ENCODE peak calls at places on chromosome 9, in ten cellular contexts. One of them, this sample, is unnamed.

GRCh38 chr9:137956688-137957385 is 79.3 kb downstream of the CACNA1B start:
- DNase-seq in AG08396: no peak
- DNase-seq in foreskin fibroblast: no peak
- DNase-seq in A549: peak
- DNase-seq in islet precursor cell: no peak
- DNase-seq in left ventricle myocardium inferior: no peak
- DNase-seq in WTC11: no peak
- DNase-seq in activated naive CD4-positive, alpha-beta T cell: no peak
- DNase-seq in RCC 7860: no peak
- DNase-seq in heart left ventricle: no peak
- DNase-seq in this sample: no peak

GRCh38 chr9:104915049-104915448 is 12.9 kb downstream of the ABCA1 start:
- DNase-seq in AG08396: no peak
- DNase-seq in foreskin fibroblast: no peak
- DNase-seq in A549: no peak
- DNase-seq in islet precursor cell: no peak
- DNase-seq in left ventricle myocardium inferior: peak
- DNase-seq in WTC11: no peak
- DNase-seq in activated naive CD4-positive, alpha-beta T cell: no peak
- DNase-seq in RCC 7860: no peak
- DNase-seq in heart left ventricle: peak
- DNase-seq in this sample: no peak

GRCh38 chr9:27019589-27019988 is 14.1 kb upstream of the LRRC19 start:
- DNase-seq in AG08396: no peak
- DNase-seq in foreskin fibroblast: peak
- DNase-seq in A549: peak
- DNase-seq in islet precursor cell: no peak
- DNase-seq in left ventricle myocardium inferior: no peak
- DNase-seq in WTC11: no peak
- DNase-seq in activated naive CD4-positive, alpha-beta T cell: no peak
- DNase-seq in RCC 7860: no peak
- DNase-seq in heart left ventricle: no peak
- DNase-seq in this sample: no peak

GRCh38 chr9:131503626-131504465 is 1.1 kb downstream of the POMT1 start:
- DNase-seq in AG08396: peak
- DNase-seq in foreskin fibroblast: peak
- DNase-seq in A549: peak
- DNase-seq in islet precursor cell: no peak
- DNase-seq in left ventricle myocardium inferior: no peak
- DNase-seq in WTC11: peak
- DNase-seq in activated naive CD4-positive, alpha-beta T cell: peak
- DNase-seq in RCC 7860: peak
- DNase-seq in heart left ventricle: no peak
- DNase-seq in this sample: no peak

GRCh38 chr9:135139366-135139965 is 52.0 kb downstream of the OLFM1 start:
- DNase-seq in AG08396: no peak
- DNase-seq in foreskin fibroblast: no peak
- DNase-seq in A549: no peak
- DNase-seq in islet precursor cell: no peak
- DNase-seq in left ventricle myocardium inferior: no peak
- DNase-seq in WTC11: no peak
- DNase-seq in activated naive CD4-positive, alpha-beta T cell: no peak
- DNase-seq in RCC 7860: no peak
- DNase-seq in heart left ventricle: no peak
- DNase-seq in this sample: no peak

GRCh38 chr9:97740848-97741821 is 44.0 kb upstream of the XPA start:
- DNase-seq in AG08396: peak
- DNase-seq in foreskin fibroblast: peak
- DNase-seq in A549: no peak
- DNase-seq in islet precursor cell: peak
- DNase-seq in left ventricle myocardium inferior: peak
- DNase-seq in WTC11: peak
- DNase-seq in activated naive CD4-positive, alpha-beta T cell: peak
- DNase-seq in RCC 7860: no peak
- DNase-seq in heart left ventricle: peak
- DNase-seq in this sample: peak

GRCh38 chr9:137411260-137411659 is 11.7 kb downstream of the EXD3 start:
- DNase-seq in AG08396: no peak
- DNase-seq in foreskin fibroblast: no peak
- DNase-seq in A549: no peak
- DNase-seq in islet precursor cell: no peak
- DNase-seq in left ventricle myocardium inferior: no peak
- DNase-seq in WTC11: no peak
- DNase-seq in activated naive CD4-positive, alpha-beta T cell: no peak
- DNase-seq in RCC 7860: peak
- DNase-seq in heart left ventricle: no peak
- DNase-seq in this sample: no peak

GRCh38 chr9:37187269-37187668 is 66.9 kb downstream of the ZCCHC7 start:
- DNase-seq in AG08396: no peak
- DNase-seq in foreskin fibroblast: no peak
- DNase-seq in A549: no peak
- DNase-seq in islet precursor cell: no peak
- DNase-seq in left ventricle myocardium inferior: no peak
- DNase-seq in WTC11: peak
- DNase-seq in activated naive CD4-positive, alpha-beta T cell: no peak
- DNase-seq in RCC 7860: no peak
- DNase-seq in heart left ventricle: no peak
- DNase-seq in this sample: no peak

GRCh38 chr9:36731576-36731975 is 158.9 kb downstream of the MELK start:
- DNase-seq in AG08396: no peak
- DNase-seq in foreskin fibroblast: no peak
- DNase-seq in A549: no peak
- DNase-seq in islet precursor cell: no peak
- DNase-seq in left ventricle myocardium inferior: no peak
- DNase-seq in WTC11: no peak
- DNase-seq in activated naive CD4-positive, alpha-beta T cell: no peak
- DNase-seq in RCC 7860: no peak
- DNase-seq in heart left ventricle: no peak
- DNase-seq in this sample: no peak

GRCh38 chr9:132610661-132611060 is 28.3 kb downstream of the BARHL1 start:
- DNase-seq in AG08396: no peak
- DNase-seq in foreskin fibroblast: no peak
- DNase-seq in A549: no peak
- DNase-seq in islet precursor cell: no peak
- DNase-seq in left ventricle myocardium inferior: no peak
- DNase-seq in WTC11: no peak
- DNase-seq in activated naive CD4-positive, alpha-beta T cell: no peak
- DNase-seq in RCC 7860: peak
- DNase-seq in heart left ventricle: no peak
- DNase-seq in this sample: no peak

GRCh38 chr9:110432253-110432652 is 94.6 kb upstream of the TXNDC8 start:
- DNase-seq in AG08396: no peak
- DNase-seq in foreskin fibroblast: peak
- DNase-seq in A549: no peak
- DNase-seq in islet precursor cell: no peak
- DNase-seq in left ventricle myocardium inferior: no peak
- DNase-seq in WTC11: no peak
- DNase-seq in activated naive CD4-positive, alpha-beta T cell: no peak
- DNase-seq in RCC 7860: no peak
- DNase-seq in heart left ventricle: no peak
- DNase-seq in this sample: no peak

GRCh38 chr9:78971505-78971904 is 600.3 kb upstream of the TLE4 start:
- DNase-seq in AG08396: no peak
- DNase-seq in foreskin fibroblast: no peak
- DNase-seq in A549: no peak
- DNase-seq in islet precursor cell: no peak
- DNase-seq in left ventricle myocardium inferior: no peak
- DNase-seq in WTC11: no peak
- DNase-seq in activated naive CD4-positive, alpha-beta T cell: no peak
- DNase-seq in RCC 7860: no peak
- DNase-seq in heart left ventricle: no peak
- DNase-seq in this sample: no peak

GRCh38 chr9:23551171-23551795 is 274.8 kb downstream of the ELAVL2 start:
- DNase-seq in AG08396: no peak
- DNase-seq in foreskin fibroblast: no peak
- DNase-seq in A549: no peak
- DNase-seq in islet precursor cell: no peak
- DNase-seq in left ventricle myocardium inferior: no peak
- DNase-seq in WTC11: no peak
- DNase-seq in activated naive CD4-positive, alpha-beta T cell: no peak
- DNase-seq in RCC 7860: no peak
- DNase-seq in heart left ventricle: no peak
- DNase-seq in this sample: no peak

GRCh38 chr9:70506159-70506558 is 91.7 kb upstream of the KLF9 start:
- DNase-seq in AG08396: no peak
- DNase-seq in foreskin fibroblast: peak
- DNase-seq in A549: no peak
- DNase-seq in islet precursor cell: no peak
- DNase-seq in left ventricle myocardium inferior: no peak
- DNase-seq in WTC11: no peak
- DNase-seq in activated naive CD4-positive, alpha-beta T cell: no peak
- DNase-seq in RCC 7860: no peak
- DNase-seq in heart left ventricle: no peak
- DNase-seq in this sample: no peak

GRCh38 chr9:21711504-21711903 is 90.9 kb upstream of the MTAP start:
- DNase-seq in AG08396: no peak
- DNase-seq in foreskin fibroblast: peak
- DNase-seq in A549: no peak
- DNase-seq in islet precursor cell: peak
- DNase-seq in left ventricle myocardium inferior: no peak
- DNase-seq in WTC11: no peak
- DNase-seq in activated naive CD4-positive, alpha-beta T cell: no peak
- DNase-seq in RCC 7860: peak
- DNase-seq in heart left ventricle: no peak
- DNase-seq in this sample: no peak

GRCh38 chr9:102631559-102631958 is 363.6 kb upstream of the CYLC2 start:
- DNase-seq in AG08396: no peak
- DNase-seq in foreskin fibroblast: no peak
- DNase-seq in A549: peak
- DNase-seq in islet precursor cell: no peak
- DNase-seq in left ventricle myocardium inferior: no peak
- DNase-seq in WTC11: no peak
- DNase-seq in activated naive CD4-positive, alpha-beta T cell: no peak
- DNase-seq in RCC 7860: peak
- DNase-seq in heart left ventricle: no peak
- DNase-seq in this sample: no peak

GRCh38 chr9:130235558-130236435 is 29.8 kb upstream of the HMCN2 start:
- DNase-seq in AG08396: peak
- DNase-seq in foreskin fibroblast: peak
- DNase-seq in A549: peak
- DNase-seq in islet precursor cell: peak
- DNase-seq in left ventricle myocardium inferior: peak
- DNase-seq in WTC11: peak
- DNase-seq in activated naive CD4-positive, alpha-beta T cell: peak
- DNase-seq in RCC 7860: peak
- DNase-seq in heart left ventricle: peak
- DNase-seq in this sample: peak

GRCh38 chr9:122158202-122158601 is 1.4 kb downstream of the NDUFA8 start:
- DNase-seq in AG08396: peak
- DNase-seq in foreskin fibroblast: peak
- DNase-seq in A549: peak
- DNase-seq in islet precursor cell: peak
- DNase-seq in left ventricle myocardium inferior: no peak
- DNase-seq in WTC11: peak
- DNase-seq in activated naive CD4-positive, alpha-beta T cell: no peak
- DNase-seq in RCC 7860: peak
- DNase-seq in heart left ventricle: no peak
- DNase-seq in this sample: no peak

GRCh38 chr9:133348763-133349573 is 950 bp downstream of the RPL7A start:
- DNase-seq in AG08396: no peak
- DNase-seq in foreskin fibroblast: no peak
- DNase-seq in A549: no peak
- DNase-seq in islet precursor cell: no peak
- DNase-seq in left ventricle myocardium inferior: no peak
- DNase-seq in WTC11: no peak
- DNase-seq in activated naive CD4-positive, alpha-beta T cell: no peak
- DNase-seq in RCC 7860: no peak
- DNase-seq in heart left ventricle: no peak
- DNase-seq in this sample: no peak

GRCh38 chr9:114303571-114303970 is 19.3 kb upstream of the ORM1 start:
- DNase-seq in AG08396: no peak
- DNase-seq in foreskin fibroblast: no peak
- DNase-seq in A549: no peak
- DNase-seq in islet precursor cell: no peak
- DNase-seq in left ventricle myocardium inferior: no peak
- DNase-seq in WTC11: peak
- DNase-seq in activated naive CD4-positive, alpha-beta T cell: no peak
- DNase-seq in RCC 7860: no peak
- DNase-seq in heart left ventricle: no peak
- DNase-seq in this sample: no peak

GRCh38 chr9:17401858-17402257 is 177.0 kb upstream of the SH3GL2 start:
- DNase-seq in AG08396: no peak
- DNase-seq in foreskin fibroblast: no peak
- DNase-seq in A549: no peak
- DNase-seq in islet precursor cell: no peak
- DNase-seq in left ventricle myocardium inferior: no peak
- DNase-seq in WTC11: no peak
- DNase-seq in activated naive CD4-positive, alpha-beta T cell: no peak
- DNase-seq in RCC 7860: no peak
- DNase-seq in heart left ventricle: no peak
- DNase-seq in this sample: no peak

GRCh38 chr9:18905033-18905882 is 127.8 kb downstream of the SAXO1 start:
- DNase-seq in AG08396: no peak
- DNase-seq in foreskin fibroblast: peak
- DNase-seq in A549: no peak
- DNase-seq in islet precursor cell: no peak
- DNase-seq in left ventricle myocardium inferior: no peak
- DNase-seq in WTC11: no peak
- DNase-seq in activated naive CD4-positive, alpha-beta T cell: no peak
- DNase-seq in RCC 7860: peak
- DNase-seq in heart left ventricle: no peak
- DNase-seq in this sample: no peak

GRCh38 chr9:6845881-6846280 is 88.1 kb downstream of the KDM4C start:
- DNase-seq in AG08396: peak
- DNase-seq in foreskin fibroblast: no peak
- DNase-seq in A549: peak
- DNase-seq in islet precursor cell: peak
- DNase-seq in left ventricle myocardium inferior: no peak
- DNase-seq in WTC11: peak
- DNase-seq in activated naive CD4-positive, alpha-beta T cell: no peak
- DNase-seq in RCC 7860: no peak
- DNase-seq in heart left ventricle: no peak
- DNase-seq in this sample: no peak

GRCh38 chr9:1978941-1979340 is 36.2 kb upstream of the SMARCA2 start:
- DNase-seq in AG08396: peak
- DNase-seq in foreskin fibroblast: peak
- DNase-seq in A549: no peak
- DNase-seq in islet precursor cell: no peak
- DNase-seq in left ventricle myocardium inferior: no peak
- DNase-seq in WTC11: no peak
- DNase-seq in activated naive CD4-positive, alpha-beta T cell: no peak
- DNase-seq in RCC 7860: no peak
- DNase-seq in heart left ventricle: no peak
- DNase-seq in this sample: no peak

GRCh38 chr9:13358128-13358527 is 78.6 kb upstream of the MPDZ start:
- DNase-seq in AG08396: peak
- DNase-seq in foreskin fibroblast: peak
- DNase-seq in A549: no peak
- DNase-seq in islet precursor cell: peak
- DNase-seq in left ventricle myocardium inferior: no peak
- DNase-seq in WTC11: no peak
- DNase-seq in activated naive CD4-positive, alpha-beta T cell: no peak
- DNase-seq in RCC 7860: no peak
- DNase-seq in heart left ventricle: no peak
- DNase-seq in this sample: no peak

GRCh38 chr9:23826120-23826629 is at the start of gene ELAVL2:
- DNase-seq in AG08396: peak
- DNase-seq in foreskin fibroblast: peak
- DNase-seq in A549: peak
- DNase-seq in islet precursor cell: peak
- DNase-seq in left ventricle myocardium inferior: peak
- DNase-seq in WTC11: peak
- DNase-seq in activated naive CD4-positive, alpha-beta T cell: peak
- DNase-seq in RCC 7860: no peak
- DNase-seq in heart left ventricle: peak
- DNase-seq in this sample: peak